ENCODE peak calls at places on chromosomes 7 and 10, in six cellular contexts. G is brain microvascular endothelial cell, I is spleen, X is hepatocyte, B is colonic mucosa, W is astrocyte of the cerebellum. M is an unnamed sample.

GRCh38 chr10:77505431-77506334 is 131.9 kb downstream of the KCNMA1 start:
- DNase-seq in I (no peak), W (peak), G (peak), B (no peak), X (peak), M (no peak)

GRCh38 chr7:5689118-5689517 is 92.3 kb downstream of the RNF216 start:
- DNase-seq in W (no peak), G (peak), B (no peak), X (no peak), I (no peak), M (no peak)

GRCh38 chr10:130727766-130728490 is 583.6 kb downstream of the TCERG1L start:
- DNase-seq in B (no peak), X (no peak), I (peak), W (no peak), G (no peak), M (peak)

GRCh38 chr10:34444223-34445183 is 370.6 kb downstream of the PARD3 start:
- DNase-seq in X (no peak), G (no peak), B (no peak), W (no peak), I (no peak), M (no peak)

GRCh38 chr7:56493704-56494450 is 377.7 kb upstream of the NUPR2 start:
- DNase-seq in I (no peak), X (no peak), W (no peak), G (no peak), B (no peak), M (no peak)

GRCh38 chr7:92025260-92025659 is 84.6 kb downstream of the AKAP9 start:
- DNase-seq in I (no peak), G (peak), X (no peak), B (no peak), W (peak), M (no peak)

GRCh38 chr7:36115448-36116321 is 37.4 kb upstream of the EEPD1 start:
- DNase-seq in W (peak), B (peak), I (no peak), X (peak), G (peak), M (no peak)

GRCh38 chr7:51613911-51614344 is 297.3 kb upstream of the COBL start:
- DNase-seq in B (no peak), G (no peak), W (peak), I (no peak), X (no peak), M (no peak)

DNA sequence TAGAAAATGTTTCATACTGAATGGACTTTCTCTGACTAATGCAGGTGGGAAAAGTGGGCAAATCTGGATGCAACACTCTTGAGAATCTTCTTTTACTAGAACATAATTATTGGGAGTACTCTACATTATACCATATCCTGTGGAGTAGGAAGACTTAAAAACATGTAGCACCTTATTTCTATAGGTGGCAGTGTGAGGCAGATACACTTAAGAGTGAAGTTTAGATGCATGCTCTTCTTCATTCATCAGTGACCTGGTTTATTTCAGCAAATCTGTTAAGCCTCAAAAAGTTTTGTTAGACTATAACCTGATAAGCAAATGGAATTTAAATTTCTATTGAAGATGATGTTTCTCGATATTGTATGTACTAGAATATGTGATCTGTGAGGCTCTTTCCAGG is 1087.1 kb upstream of the LRRN3 start:
- DNase-seq in B (no peak), G (no peak), X (no peak), I (no peak), W (no peak), M (no peak)
- TF ChIP-seq CTCF in B (no peak), G (no peak), X (peak), I (no peak), W (no peak), M (peak)

DNA sequence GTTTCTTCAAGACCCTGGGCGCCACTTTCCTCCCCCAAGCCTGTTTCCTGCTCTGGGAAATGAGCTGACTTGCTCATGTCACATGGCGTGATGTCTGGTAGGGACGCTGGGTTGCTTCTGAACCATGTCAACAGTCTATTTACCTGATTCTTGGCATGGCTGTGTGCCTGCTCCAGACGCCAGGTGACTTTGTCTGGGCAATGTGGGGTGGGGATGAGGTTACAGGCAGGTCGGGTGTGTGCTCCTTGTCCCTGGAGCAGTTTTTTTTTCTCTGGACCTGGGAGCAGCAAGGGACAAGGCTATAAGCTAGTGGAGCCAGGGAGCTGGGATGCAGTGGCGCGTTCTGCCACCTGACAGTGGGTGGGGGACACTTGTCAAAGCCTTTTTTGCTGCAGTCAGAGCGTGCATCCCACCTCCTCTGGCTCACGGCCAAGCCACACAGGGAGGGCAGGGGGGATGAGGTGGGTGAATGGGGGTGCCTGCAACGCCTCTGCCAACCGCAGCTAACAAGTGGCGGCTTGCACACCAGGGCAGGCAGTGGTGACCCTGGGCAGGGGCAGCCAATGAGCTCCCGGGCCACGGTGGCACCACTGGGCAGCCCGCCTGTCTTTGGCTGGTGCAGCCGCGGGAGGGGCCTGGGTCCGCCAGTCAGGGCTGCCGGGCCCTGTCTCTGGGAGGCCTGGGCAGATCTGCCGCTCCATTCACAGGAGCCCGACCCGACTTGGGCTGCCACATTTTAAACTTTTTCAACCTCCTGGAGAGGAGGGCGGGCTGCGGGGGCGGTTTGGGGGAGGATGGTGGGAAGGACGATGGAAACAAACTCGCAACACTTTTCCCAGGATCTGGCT is 22.9 kb downstream of the DNAJB12 start:
- DNase-seq in X (peak), W (no peak), I (peak), G (peak), B (peak), M (no peak)
- TF ChIP-seq CTCF in X (no peak), W (no peak), I (peak), G (peak), B (peak), M (peak)

GRCh38 chr10:58016614-58017013 is 251.1 kb downstream of the IPMK start:
- DNase-seq in G (no peak), I (no peak), X (no peak), B (no peak), W (no peak), M (no peak)

GRCh38 chr10:58014436-58014835 is 253.3 kb downstream of the IPMK start:
- DNase-seq in G (no peak), B (no peak), W (no peak), X (no peak), I (no peak), M (no peak)

GRCh38 chr10:58019863-58020537 is 247.7 kb downstream of the IPMK start:
- DNase-seq in X (no peak), B (no peak), W (no peak), G (no peak), I (no peak), M (no peak)

GRCh38 chr10:58013406-58013805 is 254.3 kb downstream of the IPMK start:
- DNase-seq in I (no peak), W (no peak), B (no peak), G (no peak), X (no peak), M (no peak)

DNA sequence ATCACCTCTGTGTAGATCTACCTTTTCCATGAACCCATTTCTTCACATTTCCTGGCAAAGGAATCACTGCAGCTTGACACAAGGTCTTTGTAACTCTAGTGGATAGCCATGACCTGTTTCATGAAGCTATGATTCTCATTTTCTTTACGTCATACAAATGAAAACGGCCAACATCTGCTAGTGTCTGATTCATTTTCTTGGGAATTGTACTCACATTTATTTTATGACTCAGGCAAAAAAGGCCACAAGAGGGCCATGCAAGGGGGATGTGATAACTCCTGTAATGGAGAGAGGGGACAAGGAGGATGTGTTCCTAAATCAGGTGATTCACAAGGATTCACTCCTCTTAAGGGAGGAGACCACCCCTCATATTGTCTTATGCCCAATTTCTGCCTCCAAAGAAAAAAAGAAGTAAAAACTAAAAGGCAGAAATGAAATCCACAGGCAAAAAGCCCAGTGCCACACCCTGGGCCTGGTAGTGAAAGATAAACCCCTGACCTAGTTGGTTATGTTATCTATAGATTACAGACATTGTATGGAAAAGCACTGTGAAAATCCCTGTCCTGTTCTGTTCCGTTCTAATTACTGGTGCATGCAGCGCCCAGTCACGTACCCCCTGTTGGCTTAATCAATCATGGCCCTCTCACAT is 249.9 kb downstream of the IPMK start:
- DNase-seq in I (no peak), B (no peak), X (no peak), W (peak), G (peak), M (no peak)
- TF ChIP-seq CTCF in I (no peak), B (no peak), X (no peak), W (peak), G (peak), M (peak)

GRCh38 chr10:112980908-112981307 is 30.9 kb downstream of the TCF7L2 start:
- DNase-seq in W (no peak), B (no peak), I (no peak), G (no peak), X (no peak), M (no peak)
- TF ChIP-seq CTCF in W (no peak), B (no peak), I (no peak), G (no peak), X (no peak), M (no peak)

GRCh38 chr10:118307237-118307636 is 34.9 kb downstream of the FAM204A start:
- DNase-seq in X (no peak), G (no peak), B (no peak), W (no peak), I (no peak), M (no peak)

GRCh38 chr10:118307768-118308347 is 34.3 kb downstream of the FAM204A start:
- DNase-seq in W (no peak), B (no peak), X (no peak), I (no peak), G (no peak), M (no peak)

GRCh38 chr10:118310822-118311221 is 31.3 kb downstream of the FAM204A start:
- DNase-seq in W (no peak), X (no peak), G (no peak), B (no peak), I (no peak), M (no peak)

GRCh38 chr10:118309911-118310310 is 32.2 kb downstream of the FAM204A start:
- DNase-seq in B (no peak), X (no peak), W (no peak), I (no peak), G (no peak), M (no peak)

DNA sequence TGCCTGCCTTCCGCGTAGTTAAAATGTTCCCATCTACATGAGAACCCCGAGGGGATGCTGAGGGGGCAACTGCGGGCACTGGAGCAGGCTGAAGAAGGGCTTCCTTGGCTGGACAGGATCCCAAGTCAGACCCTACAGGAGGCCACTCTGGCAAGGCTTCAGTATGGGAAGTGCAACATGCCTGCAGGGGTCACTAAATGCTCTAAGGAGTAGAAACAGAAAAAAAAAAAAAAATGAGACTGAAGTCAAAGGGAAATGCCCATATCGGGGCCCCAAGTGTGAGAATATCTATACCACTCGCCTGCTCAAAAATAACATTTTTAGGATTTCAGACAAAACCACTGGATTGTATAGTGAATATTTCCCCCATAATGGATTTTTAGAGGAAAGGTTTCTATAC is 33.5 kb downstream of the FAM204A start:
- DNase-seq in I (no peak), B (no peak), G (no peak), W (no peak), X (no peak), M (no peak)
- TF ChIP-seq CTCF in I (no peak), B (no peak), G (peak), W (no peak), X (peak), M (peak)

GRCh38 chr7:69722836-69723235 is 124.6 kb downstream of the AUTS2 start:
- DNase-seq in G (no peak), I (no peak), B (no peak), X (no peak), W (no peak), M (no peak)

GRCh38 chr7:69728299-69728698 is 130.0 kb downstream of the AUTS2 start:
- DNase-seq in I (no peak), X (no peak), W (no peak), B (no peak), G (no peak), M (no peak)

DNA sequence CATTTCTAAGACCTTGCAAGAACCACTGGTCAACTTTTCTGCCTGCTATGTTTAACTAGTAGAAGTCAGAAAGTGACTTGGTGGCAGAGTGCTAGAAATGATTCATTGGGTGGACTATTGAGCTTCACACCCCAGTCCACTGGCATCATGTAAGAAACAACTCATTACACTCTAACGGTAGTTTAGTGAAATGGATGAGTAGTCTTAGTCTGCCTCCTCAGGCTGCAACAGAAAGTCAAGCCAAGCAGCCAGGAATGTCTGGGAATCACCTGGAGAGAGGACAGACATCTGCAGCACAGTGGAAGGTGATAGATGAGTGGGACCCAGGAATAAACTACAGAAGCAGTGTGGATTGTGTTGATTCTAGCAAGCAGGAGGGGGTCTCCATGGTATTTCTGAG is 125.4 kb downstream of the AUTS2 start:
- DNase-seq in G (no peak), W (no peak), B (no peak), X (no peak), I (no peak), M (no peak)
- TF ChIP-seq CTCF in G (no peak), W (no peak), B (no peak), X (no peak), I (no peak), M (no peak)